ENCODE peak calls at places on chromosome 16, in six cellular contexts. U is neuronal stem cell, D is IMR-90, M is trophoblast cell, R is mesenchymal stem cell, I is H1. H is an unnamed sample.

GRCh38 chr16:80948886-80949502 is 57.7 kb downstream of the CMC2 start:
- DNase-seq in R (no peak), M (peak), I (no peak), U (peak), D (peak), H (peak)

GRCh38 chr16:53950677-53951076 is 246.7 kb downstream of the FTO start:
- DNase-seq in U (no peak), M (no peak), R (no peak), D (no peak), I (no peak), H (no peak)

GRCh38 chr16:1991135-1991551 is 1.4 kb downstream of the SYNGR3 start:
- DNase-seq in I (no peak), R (no peak), D (no peak), M (no peak), U (no peak), H (no peak)

GRCh38 chr16:64440421-64440831 is 681.4 kb downstream of the CDH11 start:
- DNase-seq in U (no peak), M (peak), R (peak), D (peak), I (no peak), H (no peak)

GRCh38 chr16:67847064-67847861 is at the start of gene CENPT:
- DNase-seq in D (peak), U (no peak), R (peak), M (peak), I (no peak), H (no peak)

GRCh38 chr16:1538804-1539520 is 5.5 kb downstream of the TMEM204 start:
- DNase-seq in R (no peak), M (no peak), U (no peak), D (no peak), I (no peak), H (peak)

GRCh38 chr16:85296859-85297698 is 184.8 kb upstream of the CIBAR2 start:
- DNase-seq in D (no peak), M (peak), I (no peak), U (no peak), R (peak), H (peak)

GRCh38 chr16:23712976-23713375 is at the start of gene ERN2:
- DNase-seq in D (no peak), M (no peak), I (no peak), R (no peak), U (no peak), H (peak)

GRCh38 chr16:87233928-87234327 is 83.3 kb downstream of the C16orf95 start:
- DNase-seq in M (no peak), I (no peak), R (peak), D (peak), U (no peak), H (peak)

GRCh38 chr16:3158014-3158497 is 23.2 kb downstream of the ZNF213 start:
- DNase-seq in R (peak), M (peak), I (no peak), U (peak), D (no peak), H (no peak)

GRCh38 chr16:88430524-88431446 is 22.3 kb upstream of the ZFPM1 start:
- DNase-seq in U (no peak), R (no peak), I (no peak), M (no peak), D (no peak), H (peak)

GRCh38 chr16:4176794-4177438 is 60.7 kb upstream of the ADCY9 start:
- DNase-seq in I (no peak), M (no peak), R (peak), D (peak), U (no peak), H (no peak)

GRCh38 chr16:78543066-78543465 is 443.6 kb downstream of the WWOX start:
- DNase-seq in M (no peak), D (no peak), R (no peak), I (no peak), U (no peak), H (no peak)

GRCh38 chr16:22053921-22054341 is 38.4 kb upstream of the VWA3A start:
- DNase-seq in I (no peak), M (no peak), R (no peak), D (no peak), U (no peak), H (no peak)

GRCh38 chr16:81140930-81141780 is 45.0 kb upstream of the GCSH start:
- DNase-seq in U (no peak), I (peak), R (no peak), D (no peak), M (peak), H (peak)

GRCh38 chr16:74700206-74701040 is at the start of gene MLKL:
- DNase-seq in M (peak), R (peak), D (peak), I (no peak), U (no peak), H (peak)

GRCh38 chr16:10569629-10570028 is 10.8 kb downstream of the EMP2 start:
- DNase-seq in M (no peak), I (no peak), R (peak), D (peak), U (no peak), H (no peak)

GRCh38 chr16:23290189-23291062 is 11.7 kb upstream of the SCNN1B start:
- DNase-seq in D (no peak), I (no peak), U (no peak), M (no peak), R (no peak), H (no peak)

GRCh38 chr16:89577055-89577759 is 1.6 kb downstream of the CPNE7 start:
- DNase-seq in R (no peak), D (no peak), U (no peak), I (no peak), M (no peak), H (no peak)

GRCh38 chr16:3879258-3879886 is 1.1 kb downstream of the CREBBP start:
- DNase-seq in U (no peak), M (peak), R (peak), I (no peak), D (no peak), H (peak)

GRCh38 chr16:27220527-27220926 is 17.2 kb downstream of the KDM8 start:
- DNase-seq in R (no peak), U (no peak), M (no peak), D (no peak), I (no peak), H (no peak)

GRCh38 chr16:27779719-27780161 is 229.8 kb downstream of the KATNIP start:
- DNase-seq in I (peak), D (peak), U (peak), R (no peak), M (peak), H (peak)

GRCh38 chr16:49640606-49641005 is 215.3 kb downstream of the ZNF423 start:
- DNase-seq in M (no peak), D (no peak), I (no peak), U (no peak), R (no peak), H (no peak)

GRCh38 chr16:67736858-67737257 is 17.7 kb upstream of the GFOD2 start:
- DNase-seq in I (no peak), D (no peak), M (peak), U (no peak), R (no peak), H (no peak)

GRCh38 chr16:26787924-26788323 is 278.8 kb upstream of the C16orf82 start:
- DNase-seq in D (no peak), U (no peak), I (no peak), M (no peak), R (no peak), H (no peak)

GRCh38 chr16:31348578-31348977 is 6.4 kb upstream of the ITGAX start:
- DNase-seq in U (no peak), I (no peak), R (no peak), M (no peak), D (no peak), H (no peak)
- H3K14ac ChIP-seq in U (no peak), I (no peak), R (no peak), M (no peak), D (no peak), H (no peak)

GRCh38 chr16:51376080-51376479 is 225.0 kb upstream of the SALL1 start:
- DNase-seq in M (no peak), D (no peak), R (no peak), I (no peak), U (no peak), H (no peak)
- H3K14ac ChIP-seq in M (no peak), D (no peak), R (no peak), I (no peak), U (no peak), H (no peak)

DNA sequence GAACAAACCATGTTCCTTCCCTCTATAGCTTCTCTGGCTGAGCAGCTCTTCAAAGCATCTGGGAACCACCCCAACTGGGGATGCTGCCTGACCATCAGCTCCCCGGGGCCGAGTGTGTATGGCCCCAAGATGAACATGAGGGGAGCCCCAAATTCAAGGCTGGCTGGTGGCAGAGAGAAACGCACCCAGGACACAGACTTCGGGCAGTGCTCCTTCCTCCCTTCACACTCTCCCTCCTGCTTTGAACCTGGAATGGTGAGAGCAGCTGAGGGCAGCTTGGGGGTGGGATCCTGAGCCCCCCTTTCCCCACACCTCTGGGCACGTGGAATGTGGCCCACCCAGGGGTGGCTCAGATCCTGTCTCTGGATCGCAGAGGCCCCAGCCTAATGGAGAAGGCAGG is 17.2 kb downstream of the TLE7 start:
- DNase-seq in I (no peak), U (no peak), D (no peak), M (no peak), R (no peak), H (no peak)
- H3K14ac ChIP-seq in I (no peak), U (no peak), D (no peak), M (no peak), R (no peak), H (no peak)

DNA sequence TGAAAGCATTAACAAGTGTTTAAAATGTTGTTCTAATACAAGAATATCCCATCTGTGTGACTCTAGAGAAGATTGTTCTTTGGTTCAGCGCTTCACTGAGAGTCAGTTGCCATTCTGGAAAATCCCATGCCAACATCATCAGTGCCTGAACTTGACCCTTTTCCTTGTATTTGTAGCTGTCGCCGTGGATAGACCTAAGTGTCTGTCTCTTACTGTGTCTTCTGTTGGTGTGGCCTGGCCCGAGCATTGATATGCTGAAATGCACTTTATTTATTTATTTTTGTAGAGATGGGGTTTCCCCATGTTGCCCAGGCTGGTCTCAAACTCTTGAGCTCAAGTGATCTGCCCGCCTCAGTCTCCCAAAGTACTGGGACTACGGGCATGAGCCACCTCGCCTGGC is 76.0 kb downstream of the MYH11 start:
- DNase-seq in I (no peak), U (no peak), M (no peak), D (no peak), R (no peak), H (no peak)
- H3K14ac ChIP-seq in I (no peak), U (no peak), M (no peak), D (no peak), R (no peak), H (no peak)